ENCODE peak calls at places on chromosomes 2 and 18, in four cellular contexts. One of them, this sample, is unnamed.

GRCh38 chr18:25305584-25305983 is 46.4 kb downstream of the ZNF521 start:
- DNase-seq in WTC11: no peak
- DNase-seq in A549: no peak
- DNase-seq in endodermal cell: no peak
- DNase-seq in this sample: no peak

GRCh38 chr2:222708274-222708710 is 36.8 kb downstream of the MOGAT1 start:
- DNase-seq in A549: peak
- DNase-seq in endodermal cell: peak
- DNase-seq in WTC11: peak
- DNase-seq in this sample: peak

GRCh38 chr18:830315-830901 is 18.4 kb upstream of the YES1 start:
- DNase-seq in WTC11: no peak
- DNase-seq in A549: no peak
- DNase-seq in endodermal cell: peak
- DNase-seq in this sample: peak

GRCh38 chr18:76874643-76875389 is 52.5 kb downstream of the ZNF236 start:
- DNase-seq in A549: no peak
- DNase-seq in endodermal cell: peak
- DNase-seq in WTC11: peak
- DNase-seq in this sample: peak

GRCh38 chr2:157418215-157418614 is 25.7 kb downstream of the CYTIP start:
- DNase-seq in endodermal cell: no peak
- DNase-seq in A549: no peak
- DNase-seq in WTC11: no peak
- DNase-seq in this sample: no peak

GRCh38 chr2:64276417-64277095 is 132.3 kb upstream of the PELI1 start:
- DNase-seq in A549: no peak
- DNase-seq in WTC11: peak
- DNase-seq in endodermal cell: peak
- DNase-seq in this sample: no peak

GRCh38 chr2:218039171-218039570 is 29.9 kb upstream of the RUFY4 start:
- DNase-seq in A549: no peak
- DNase-seq in WTC11: no peak
- DNase-seq in endodermal cell: no peak
- DNase-seq in this sample: no peak

GRCh38 chr2:160109939-160110673 is 47.7 kb upstream of the PLA2R1 start:
- DNase-seq in endodermal cell: peak
- DNase-seq in WTC11: peak
- DNase-seq in A549: peak
- DNase-seq in this sample: peak

GRCh38 chr18:55830490-55830889 is 242.5 kb upstream of the TCF4 start:
- DNase-seq in endodermal cell: no peak
- DNase-seq in A549: no peak
- DNase-seq in WTC11: no peak
- DNase-seq in this sample: no peak

GRCh38 chr18:21739604-21740473 is 753 bp upstream of the MIB1 start:
- DNase-seq in endodermal cell: peak
- DNase-seq in WTC11: no peak
- DNase-seq in A549: no peak
- DNase-seq in this sample: no peak

GRCh38 chr18:9025104-9025838 is 77.2 kb upstream of the NDUFV2 start:
- DNase-seq in A549: peak
- DNase-seq in WTC11: no peak
- DNase-seq in endodermal cell: no peak
- DNase-seq in this sample: no peak

GRCh38 chr2:164719996-164720941 is 99.0 kb upstream of the GRB14 start:
- DNase-seq in endodermal cell: no peak
- DNase-seq in WTC11: no peak
- DNase-seq in A549: no peak
- DNase-seq in this sample: no peak

GRCh38 chr2:239506101-239506808 is 105.4 kb upstream of the HDAC4 start:
- DNase-seq in endodermal cell: peak
- DNase-seq in WTC11: no peak
- DNase-seq in A549: no peak
- DNase-seq in this sample: no peak

GRCh38 chr2:223725494-223725893 is 111.9 kb downstream of the AP1S3 start:
- DNase-seq in A549: peak
- DNase-seq in endodermal cell: peak
- DNase-seq in WTC11: peak
- DNase-seq in this sample: peak

GRCh38 chr2:7083580-7084509 is 166.6 kb downstream of the RNF144A start:
- DNase-seq in endodermal cell: peak
- DNase-seq in A549: no peak
- DNase-seq in WTC11: peak
- DNase-seq in this sample: peak

GRCh38 chr18:36095936-36096519 is 28.7 kb upstream of the RPRD1A start:
- DNase-seq in endodermal cell: no peak
- DNase-seq in WTC11: no peak
- DNase-seq in A549: peak
- DNase-seq in this sample: no peak

GRCh38 chr2:215861607-215862033 is 151.7 kb downstream of the MREG start:
- DNase-seq in endodermal cell: no peak
- DNase-seq in WTC11: no peak
- DNase-seq in A549: no peak
- DNase-seq in this sample: no peak

GRCh38 chr2:158457826-158458616 is 1.3 kb downstream of the PKP4 start:
- DNase-seq in A549: peak
- DNase-seq in endodermal cell: peak
- DNase-seq in WTC11: peak
- DNase-seq in this sample: peak

GRCh38 chr2:158458617-158458920 is 1.8 kb downstream of the PKP4 start:
- DNase-seq in WTC11: no peak
- DNase-seq in A549: no peak
- DNase-seq in endodermal cell: no peak
- DNase-seq in this sample: no peak

GRCh38 chr2:158459161-158460003 is 2.6 kb downstream of the PKP4 start:
- DNase-seq in WTC11: no peak
- DNase-seq in endodermal cell: no peak
- DNase-seq in A549: no peak
- DNase-seq in this sample: no peak

GRCh38 chr2:158463496-158464095 is 6.8 kb downstream of the PKP4 start:
- DNase-seq in WTC11: no peak
- DNase-seq in endodermal cell: no peak
- DNase-seq in A549: no peak
- DNase-seq in this sample: no peak

GRCh38 chr2:158460632-158461297 is 4.0 kb downstream of the PKP4 start:
- DNase-seq in endodermal cell: no peak
- DNase-seq in WTC11: no peak
- DNase-seq in A549: no peak
- DNase-seq in this sample: no peak
- TF ChIP-seq CTCF in endodermal cell: peak
- TF ChIP-seq CTCF in WTC11: no peak
- TF ChIP-seq CTCF in A549: no peak
- TF ChIP-seq CTCF in this sample: no peak

DNA sequence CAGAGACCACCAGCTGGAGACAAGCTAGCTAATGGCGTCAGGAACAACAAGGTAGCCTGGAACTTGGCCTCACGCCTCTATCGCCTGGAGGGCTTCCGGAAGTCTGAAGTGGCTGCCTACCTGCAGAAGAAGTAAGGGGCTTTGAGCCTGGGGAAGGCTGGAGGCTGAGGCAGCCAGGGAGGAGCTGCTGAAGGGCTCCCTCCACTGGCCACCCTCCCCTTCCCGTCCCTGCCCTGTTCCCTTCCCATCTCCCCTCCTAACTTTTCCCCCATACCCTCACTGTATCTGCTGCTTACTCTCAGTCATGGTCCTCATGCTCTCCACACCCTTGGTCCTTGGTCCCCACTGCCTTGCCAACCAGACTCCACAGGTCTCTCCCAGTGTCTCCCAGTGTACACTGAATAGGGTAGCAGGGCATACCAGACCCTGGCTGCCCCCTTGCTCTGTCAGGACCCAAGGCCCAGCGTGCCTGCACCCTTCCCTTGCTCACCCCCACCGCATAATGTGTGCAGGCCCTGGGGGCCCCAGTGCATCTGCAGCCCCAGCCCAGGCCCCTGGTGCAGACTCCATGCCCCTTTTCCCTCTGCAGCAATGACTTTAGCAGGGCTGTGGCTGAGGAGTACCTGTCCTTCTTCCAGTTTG is 18.8 kb downstream of the PSD4 start:
- DNase-seq in A549: no peak
- DNase-seq in endodermal cell: peak
- DNase-seq in WTC11: peak
- DNase-seq in this sample: no peak
- TF ChIP-seq CTCF in A549: peak
- TF ChIP-seq CTCF in endodermal cell: peak
- TF ChIP-seq CTCF in WTC11: no peak
- TF ChIP-seq CTCF in this sample: no peak

DNA sequence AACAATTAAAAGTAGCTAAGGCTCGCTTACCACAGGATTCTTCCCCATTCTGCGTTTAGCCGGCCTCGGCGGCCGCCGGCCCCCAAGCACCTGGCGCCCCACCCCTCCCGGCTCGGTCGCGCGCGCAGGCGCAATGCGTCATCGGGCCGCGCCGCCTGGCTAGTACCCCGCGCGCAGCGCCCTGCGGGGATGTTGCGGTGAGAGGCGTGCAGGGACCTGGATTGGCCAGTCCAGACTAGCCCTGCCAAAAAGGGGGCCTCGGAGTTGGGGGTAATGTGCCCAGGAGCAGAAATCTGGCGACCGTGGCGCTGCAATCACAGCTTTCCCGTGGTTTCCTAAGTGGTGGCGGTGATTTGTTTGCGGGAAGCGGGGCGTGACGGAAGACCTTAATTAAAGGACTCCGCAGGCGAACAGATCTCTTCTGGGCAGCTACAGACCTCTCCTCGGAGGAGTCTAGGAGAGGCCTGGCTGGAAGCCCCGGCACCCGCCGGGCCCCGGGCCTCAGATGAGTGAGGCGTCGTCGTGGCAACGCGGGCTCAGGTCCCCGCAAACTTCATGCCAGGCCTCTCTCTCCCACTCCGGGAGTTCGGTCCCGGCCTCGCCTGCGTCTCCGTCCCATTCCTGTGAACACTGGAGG is 606 bp downstream of the TMEM237 start:
- DNase-seq in endodermal cell: peak
- DNase-seq in WTC11: peak
- DNase-seq in A549: peak
- DNase-seq in this sample: peak
- TF ChIP-seq CTCF in endodermal cell: no peak
- TF ChIP-seq CTCF in WTC11: no peak
- TF ChIP-seq CTCF in A549: no peak
- TF ChIP-seq CTCF in this sample: no peak

GRCh38 chr18:6732952-6733351 is 3.4 kb downstream of the ARHGAP28 start:
- DNase-seq in endodermal cell: no peak
- DNase-seq in A549: no peak
- DNase-seq in WTC11: no peak
- DNase-seq in this sample: no peak
- TF ChIP-seq CTCF in endodermal cell: peak
- TF ChIP-seq CTCF in A549: no peak
- TF ChIP-seq CTCF in WTC11: no peak
- TF ChIP-seq CTCF in this sample: no peak

GRCh38 chr2:169452080-169452479 is 27.2 kb upstream of the BBS5 start:
- DNase-seq in WTC11: no peak
- DNase-seq in A549: peak
- DNase-seq in endodermal cell: no peak
- DNase-seq in this sample: peak
- TF ChIP-seq CTCF in WTC11: no peak
- TF ChIP-seq CTCF in A549: peak
- TF ChIP-seq CTCF in endodermal cell: peak
- TF ChIP-seq CTCF in this sample: peak

DNA sequence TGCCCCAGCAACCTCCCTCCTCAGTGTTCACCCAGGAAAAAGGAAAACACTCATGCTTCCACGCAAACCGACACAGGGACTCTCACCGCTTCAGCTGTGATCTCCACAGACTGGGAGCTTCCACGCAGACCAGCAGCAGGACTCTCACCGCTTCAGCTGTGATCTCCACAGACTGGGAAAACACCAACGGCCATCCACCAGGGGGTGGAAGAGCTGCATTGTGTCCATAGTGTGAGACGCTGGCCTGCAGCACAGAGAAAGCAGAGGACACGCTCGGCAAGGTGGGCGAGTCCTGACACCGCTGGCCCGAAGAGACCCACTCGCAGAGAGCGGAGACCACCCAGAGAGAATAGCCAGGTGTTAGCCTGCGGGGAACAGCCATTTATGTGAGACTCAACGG is 42.5 kb upstream of the NFATC1 start:
- DNase-seq in endodermal cell: peak
- DNase-seq in WTC11: peak
- DNase-seq in A549: peak
- DNase-seq in this sample: peak
- TF ChIP-seq CTCF in endodermal cell: peak
- TF ChIP-seq CTCF in WTC11: no peak
- TF ChIP-seq CTCF in A549: no peak
- TF ChIP-seq CTCF in this sample: no peak

DNA sequence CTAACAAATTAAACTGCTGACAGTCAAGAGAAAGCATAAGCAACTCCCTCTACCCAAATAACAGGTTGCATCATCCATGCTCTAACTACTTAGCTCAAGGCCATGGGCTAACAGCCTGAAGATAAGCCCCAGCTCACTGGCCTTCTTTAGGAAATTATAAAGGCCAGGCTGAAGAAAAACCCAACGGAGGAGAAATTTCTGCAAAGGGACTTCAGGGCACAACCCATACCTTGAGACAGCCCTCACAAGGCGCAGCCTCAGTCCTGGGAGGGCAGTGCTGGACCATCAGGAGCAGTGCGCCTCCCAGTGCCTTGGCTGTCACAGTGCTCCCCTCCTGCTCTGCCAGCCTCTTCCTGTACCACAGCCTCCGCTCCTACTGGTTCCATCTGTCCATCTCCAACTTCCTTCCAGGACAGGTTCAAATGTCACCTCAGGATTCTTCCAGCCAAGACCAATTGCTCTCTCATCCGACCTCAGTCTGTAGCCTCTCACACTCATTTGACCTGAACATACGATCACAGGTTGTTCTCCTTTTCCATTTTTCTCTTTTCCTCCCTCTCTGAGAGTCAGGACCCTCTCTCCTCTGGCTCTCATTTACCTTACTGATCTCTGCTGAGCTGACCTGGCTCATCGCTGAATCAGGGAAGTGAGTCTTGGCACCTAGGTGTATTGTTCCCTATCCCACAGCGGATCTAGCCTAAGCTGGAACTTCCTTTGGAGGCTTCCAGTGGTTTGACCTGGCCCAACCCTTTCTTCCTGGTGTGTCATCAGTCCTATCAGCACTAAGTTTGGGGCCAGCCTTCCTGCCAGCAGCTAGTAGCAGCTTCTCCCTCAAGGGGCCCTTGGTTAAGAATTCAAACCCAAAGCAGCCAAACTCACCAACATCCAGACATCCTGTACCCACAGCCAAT is 1.9 kb downstream of the MCFD2 start:
- DNase-seq in WTC11: no peak
- DNase-seq in endodermal cell: peak
- DNase-seq in A549: no peak
- DNase-seq in this sample: peak
- TF ChIP-seq CTCF in WTC11: no peak
- TF ChIP-seq CTCF in endodermal cell: no peak
- TF ChIP-seq CTCF in A549: no peak
- TF ChIP-seq CTCF in this sample: no peak

This sample was measured in endothelial cell.